ENCODE peak calls at places on chromosomes 7 and 10, in nine cellular contexts. I, V, J, O, U, S, D, M and L are unnamed samples.

GRCh38 chr10:89837173-89838001 is 136.0 kb downstream of the KIF20B start:
- DNase-seq in I (peak; percentile 18), V (peak; percentile 46), J (no peak), O (peak; percentile 45), U (no peak), S (no peak), D (no peak), M (peak; percentile 87), L (peak; percentile 45)

GRCh38 chr7:7565746-7566650 is 686 bp upstream of the MIOS start:
- DNase-seq in I (no peak), V (no peak), J (no peak), O (no peak), U (no peak), S (peak; percentile 67), D (no peak), M (peak; percentile 81), L (no peak)

GRCh38 chr7:2621061-2621828 is 10.5 kb upstream of the TTYH3 start:
- DNase-seq in I (no peak), V (no peak), J (no peak), O (peak; percentile 84), U (peak; percentile 51), S (no peak), D (no peak), M (peak; percentile 82), L (no peak)

GRCh38 chr10:79292789-79293746 is 54.2 kb upstream of the PPIF start:
- DNase-seq in I (peak; percentile 29), V (peak; percentile 43), J (no peak), O (no peak), U (no peak), S (no peak), D (peak; percentile 75), M (peak; percentile 88), L (peak; percentile 32)

GRCh38 chr7:30804078-30804661 is 33.0 kb downstream of the MINDY4 start:
- DNase-seq in I (no peak), V (no peak), J (no peak), O (peak; percentile 81), U (no peak), S (peak; percentile 23), D (no peak), M (no peak), L (no peak)

GRCh38 chr10:30756151-30756550 is 126.6 kb upstream of the LYZL2 start:
- DNase-seq in I (no peak), V (no peak), J (no peak), O (no peak), U (no peak), S (no peak), D (no peak), M (no peak), L (no peak)

GRCh38 chr7:131889572-131890150 is 333.2 kb upstream of the PODXL start:
- DNase-seq in I (no peak), V (no peak), J (no peak), O (no peak), U (no peak), S (no peak), D (no peak), M (no peak), L (no peak)

GRCh38 chr10:132054564-132054963 is 11.2 kb upstream of the JAKMIP3 start:
- DNase-seq in I (no peak), V (no peak), J (no peak), O (peak; percentile 4), U (no peak), S (no peak), D (peak; percentile 42), M (peak; percentile 39), L (no peak)

GRCh38 chr10:74234569-74234968 is 83.5 kb downstream of the ADK start:
- DNase-seq in I (no peak), V (no peak), J (no peak), O (peak; percentile 39), U (no peak), S (no peak), D (no peak), M (no peak), L (no peak)

GRCh38 chr10:69449841-69450240 is 1.4 kb upstream of the TSPAN15 start:
- DNase-seq in I (peak; percentile 37), V (peak; percentile 55), J (no peak), O (peak; percentile 62), U (no peak), S (peak; percentile 74), D (peak; percentile 73), M (peak; percentile 72), L (peak; percentile 73)

GRCh38 chr7:105487559-105488218 is 34.4 kb downstream of the PUS7 start:
- DNase-seq in I (no peak), V (no peak), J (no peak), O (peak; percentile 88), U (no peak), S (peak; percentile 55), D (peak; percentile 10), M (no peak), L (peak; percentile 49)

GRCh38 chr7:158468225-158468624 is 119.4 kb downstream of the PTPRN2 start:
- DNase-seq in I (no peak), V (no peak), J (no peak), O (no peak), U (no peak), S (no peak), D (no peak), M (no peak), L (no peak)

GRCh38 chr10:78995977-78996355 is 72.8 kb upstream of the ZMIZ1 start:
- DNase-seq in I (no peak), V (no peak), J (no peak), O (no peak), U (no peak), S (no peak), D (no peak), M (no peak), L (no peak)

GRCh38 chr10:35335718-35336083 is 608 bp upstream of the CCNY start:
- DNase-seq in I (peak; percentile 15), V (no peak), J (no peak), O (no peak), U (no peak), S (no peak), D (no peak), M (peak; percentile 83), L (peak; percentile 56)

GRCh38 chr10:14014423-14014822 is 316.3 kb downstream of the FRMD4A start:
- DNase-seq in I (no peak), V (no peak), J (no peak), O (no peak), U (no peak), S (no peak), D (no peak), M (no peak), L (no peak)

GRCh38 chr10:47421057-47421952 is 37.2 kb upstream of the ZNF488 start:
- DNase-seq in I (no peak), V (no peak), J (no peak), O (peak; percentile 86), U (no peak), S (peak; percentile 74), D (peak; percentile 26), M (peak; percentile 63), L (no peak)

GRCh38 chr10:92124524-92125168 is 166.2 kb downstream of the CPEB3 start:
- DNase-seq in I (no peak), V (no peak), J (no peak), O (peak; percentile 93), U (no peak), S (peak; percentile 52), D (no peak), M (no peak), L (no peak)

GRCh38 chr10:86399879-86400704 is 33.5 kb upstream of the GRID1 start:
- DNase-seq in I (peak; percentile 95), V (peak; percentile 97), J (peak; percentile 86), O (peak; percentile 97), U (peak; percentile 88), S (peak; percentile 89), D (peak; percentile 94), M (peak; percentile 98), L (peak; percentile 97)

GRCh38 chr7:131027287-131027773 is 293.3 kb upstream of the KLF14 start:
- DNase-seq in I (peak; percentile 60), V (peak; percentile 43), J (peak; percentile 45), O (peak; percentile 79), U (no peak), S (no peak), D (no peak), M (no peak), L (peak; percentile 41)

GRCh38 chr7:110839866-110840265 is 251.1 kb upstream of the LRRN3 start:
- DNase-seq in I (no peak), V (no peak), J (no peak), O (peak; percentile 85), U (no peak), S (no peak), D (peak; percentile 11), M (no peak), L (no peak)

GRCh38 chr10:70549962-70550845 is 52.3 kb downstream of the PRF1 start:
- DNase-seq in I (peak; percentile 70), V (peak; percentile 67), J (peak; percentile 45), O (peak; percentile 73), U (no peak), S (peak; percentile 18), D (peak; percentile 75), M (peak; percentile 86), L (peak; percentile 79)

GRCh38 chr7:129664029-129665012 is 52.8 kb downstream of the NRF1 start:
- DNase-seq in I (no peak), V (no peak), J (no peak), O (peak; percentile 89), U (no peak), S (peak; percentile 70), D (peak; percentile 35), M (no peak), L (peak; percentile 65)

GRCh38 chr10:86757110-86757790 is 831 bp downstream of the BMPR1A start:
- DNase-seq in I (peak; percentile 2), V (peak; percentile 22), J (no peak), O (peak; percentile 58), U (peak; percentile 24), S (peak; percentile 34), D (peak; percentile 25), M (peak; percentile 83), L (peak; percentile 19)

GRCh38 chr7:16891338-16891737 is 9.6 kb upstream of the AGR3 start:
- DNase-seq in I (no peak), V (peak; percentile 14), J (no peak), O (peak; percentile 88), U (no peak), S (no peak), D (peak; percentile 36), M (no peak), L (peak; percentile 24)

GRCh38 chr10:45008524-45009161 is 7.9 kb downstream of the ZNF22 start:
- DNase-seq in I (no peak), V (no peak), J (no peak), O (peak; percentile 95), U (no peak), S (peak; percentile 83), D (peak; percentile 67), M (no peak), L (peak; percentile 77)

GRCh38 chr7:128459394-128459878 is 3.8 kb downstream of the HILPDA start:
- DNase-seq in I (peak; percentile 68), V (peak; percentile 58), J (peak; percentile 41), O (peak; percentile 88), U (no peak), S (peak; percentile 45), D (peak; percentile 60), M (no peak), L (peak; percentile 84)

GRCh38 chr10:63707254-63707910 is 186.2 kb downstream of the REEP3 start:
- DNase-seq in I (no peak), V (peak; percentile 39), J (no peak), O (peak; percentile 99), U (no peak), S (peak; percentile 98), D (no peak), M (no peak), L (peak; percentile 73)

GRCh38 chr7:87192784-87193487 is 26.6 kb downstream of the TMEM243 start:
- DNase-seq in I (no peak), V (no peak), J (no peak), O (no peak), U (no peak), S (no peak), D (no peak), M (no peak), L (no peak)

GRCh38 chr7:151924508-151924907 is 31.7 kb upstream of the GALNTL5 start:
- DNase-seq in I (no peak), V (no peak), J (no peak), O (no peak), U (no peak), S (no peak), D (no peak), M (peak; percentile 62), L (no peak)

GRCh38 chr10:14487511-14487909 is 156.8 kb upstream of the FRMD4A start:
- DNase-seq in I (no peak), V (no peak), J (no peak), O (peak; percentile 51), U (no peak), S (no peak), D (no peak), M (no peak), L (no peak)

GRCh38 chr7:101804642-101805401 is 12.6 kb upstream of the CUX1 start:
- DNase-seq in I (peak; percentile 7), V (peak; percentile 33), J (no peak), O (no peak), U (no peak), S (no peak), D (peak; percentile 57), M (peak; percentile 41), L (peak; percentile 34)